ENCODE peak calls at places on chromosome 4, in eight cellular contexts. Q is GM06990, C is neural crest cell, P is cardiac muscle cell, H is HepG2, M is Calu3, K is hepatocyte, Z is HL-60. T is an unnamed sample.

GRCh38 chr4:184380707-184381106 is 93.6 kb downstream of the IRF2 start:
- DNase-seq in C (no peak), P (no peak), M (no peak), Q (no peak), K (no peak), Z (no peak), H (no peak), T (no peak)

GRCh38 chr4:176885224-176885623 is 92.5 kb upstream of the VEGFC start:
- DNase-seq in Z (no peak), C (no peak), P (no peak), M (no peak), K (no peak), Q (no peak), H (no peak), T (no peak)

GRCh38 chr4:184536070-184536880 is 61.9 kb upstream of the IRF2 start:
- DNase-seq in K (no peak), P (no peak), Q (no peak), M (no peak), H (no peak), Z (no peak), C (no peak), T (no peak)

GRCh38 chr4:78560296-78560963 is 8.9 kb downstream of the ANXA3 start:
- DNase-seq in C (no peak), Z (no peak), H (no peak), P (no peak), Q (no peak), K (peak; percentile 65), M (peak; percentile 28), T (no peak)

GRCh38 chr4:138039010-138039409 is 203.1 kb downstream of the SLC7A11 start:
- DNase-seq in P (no peak), Z (no peak), M (no peak), C (no peak), H (no peak), K (no peak), Q (no peak), T (no peak)

GRCh38 chr4:77036206-77036605 is 39.6 kb downstream of the CCNI start:
- DNase-seq in H (no peak), Z (no peak), P (no peak), M (no peak), C (no peak), Q (no peak), K (no peak), T (no peak)

GRCh38 chr4:175562111-175562510 is 250.0 kb downstream of the GPM6A start:
- DNase-seq in H (no peak), Z (no peak), M (no peak), K (no peak), Q (no peak), C (no peak), P (no peak), T (no peak)

GRCh38 chr4:181970356-181970755 is 272.8 kb upstream of the TENM3 start:
- DNase-seq in P (no peak), K (no peak), H (no peak), Q (no peak), Z (no peak), M (no peak), C (no peak), T (no peak)

GRCh38 chr4:57020467-57021101 is 41.9 kb downstream of the POLR2B start:
- DNase-seq in P (no peak), K (no peak), Q (no peak), C (no peak), M (no peak), H (no peak), Z (no peak), T (no peak)

GRCh38 chr4:127143460-127144190 is 489.1 kb upstream of the INTU start:
- DNase-seq in K (no peak), C (no peak), Q (no peak), P (no peak), Z (no peak), M (no peak), H (no peak), T (no peak)

GRCh38 chr4:155208258-155209054 is at the start of gene NPY2R:
- DNase-seq in K (peak; percentile 28), M (no peak), Q (peak; percentile 9), P (peak; percentile 56), Z (no peak), H (no peak), C (peak; percentile 55), T (no peak)

GRCh38 chr4:1365271-1366178 is 18.5 kb downstream of the UVSSA start:
- DNase-seq in Z (no peak), P (no peak), K (no peak), M (no peak), Q (no peak), C (no peak), H (no peak), T (no peak)

GRCh38 chr4:176789955-176790354 is 2.8 kb downstream of the VEGFC start:
- DNase-seq in C (no peak), Q (no peak), P (peak; percentile 48), M (no peak), K (peak; percentile 50), Z (peak; percentile 10), H (peak; percentile 31), T (no peak)

GRCh38 chr4:182922551-182923284 is 5.5 kb upstream of the DCTD start:
- DNase-seq in C (no peak), H (no peak), K (peak; percentile 23), M (peak; percentile 30), Q (no peak), Z (no peak), P (no peak), T (no peak)

GRCh38 chr4:185896832-185897475 is 85.0 kb upstream of the SORBS2 start:
- DNase-seq in H (no peak), M (peak; percentile 76), P (no peak), C (no peak), K (no peak), Z (no peak), Q (no peak), T (no peak)

GRCh38 chr4:185380320-185380719 is 15.4 kb downstream of the LRP2BP start:
- DNase-seq in C (no peak), P (no peak), Q (no peak), K (no peak), Z (no peak), M (no peak), H (peak; percentile 87), T (no peak)

GRCh38 chr4:92198711-92199110 is 105.1 kb upstream of the GRID2 start:
- DNase-seq in Z (no peak), Q (no peak), C (no peak), P (no peak), M (no peak), K (no peak), H (no peak), T (no peak)

GRCh38 chr4:158005021-158005420 is 167.8 kb downstream of the GASK1B start:
- DNase-seq in Q (no peak), C (no peak), Z (no peak), H (no peak), M (no peak), P (no peak), K (no peak), T (no peak)

GRCh38 chr4:56995525-56995924 is 16.8 kb downstream of the POLR2B start:
- DNase-seq in Z (no peak), P (no peak), H (no peak), M (no peak), K (peak; percentile 60), C (no peak), Q (no peak), T (no peak)

GRCh38 chr4:150004481-150004880 is 73.8 kb upstream of the DCLK2 start:
- DNase-seq in Q (no peak), C (no peak), P (peak; percentile 51), H (no peak), K (no peak), M (no peak), Z (no peak), T (no peak)

GRCh38 chr4:102299708-102300107 is 45.6 kb downstream of the SLC39A8 start:
- DNase-seq in P (peak; percentile 76), C (peak; percentile 1), Q (peak; percentile 18), M (peak; percentile 27), K (peak; percentile 73), H (peak; percentile 21), Z (no peak), T (no peak)

DNA sequence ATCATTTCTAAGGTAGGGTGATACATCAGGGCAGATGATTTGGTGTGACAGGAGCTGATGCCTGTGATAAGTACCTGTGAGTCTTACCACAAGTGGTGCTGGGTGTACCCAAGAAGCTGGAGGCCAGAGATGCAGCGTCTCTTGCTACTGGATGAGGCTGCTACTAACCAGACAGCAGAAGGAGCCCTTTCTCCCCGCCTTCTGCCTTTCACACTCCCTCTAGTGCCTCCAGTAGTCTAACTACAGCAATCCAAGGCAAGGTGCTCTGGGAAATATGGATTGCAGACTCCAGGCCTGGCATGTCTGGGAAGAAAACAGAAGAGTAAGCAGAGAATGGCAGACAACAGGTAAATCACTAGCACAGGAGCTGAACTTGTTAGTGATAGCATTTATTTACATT is 470.8 kb downstream of the NKX6-1 start:
- DNase-seq in Q (no peak), H (no peak), M (no peak), Z (no peak), K (no peak), C (no peak), P (no peak), T (no peak)
- TF ChIP-seq CTCF in Q (no peak), H (no peak), M (no peak), Z (no peak), K (no peak), C (no peak), P (no peak), T (no peak)

DNA sequence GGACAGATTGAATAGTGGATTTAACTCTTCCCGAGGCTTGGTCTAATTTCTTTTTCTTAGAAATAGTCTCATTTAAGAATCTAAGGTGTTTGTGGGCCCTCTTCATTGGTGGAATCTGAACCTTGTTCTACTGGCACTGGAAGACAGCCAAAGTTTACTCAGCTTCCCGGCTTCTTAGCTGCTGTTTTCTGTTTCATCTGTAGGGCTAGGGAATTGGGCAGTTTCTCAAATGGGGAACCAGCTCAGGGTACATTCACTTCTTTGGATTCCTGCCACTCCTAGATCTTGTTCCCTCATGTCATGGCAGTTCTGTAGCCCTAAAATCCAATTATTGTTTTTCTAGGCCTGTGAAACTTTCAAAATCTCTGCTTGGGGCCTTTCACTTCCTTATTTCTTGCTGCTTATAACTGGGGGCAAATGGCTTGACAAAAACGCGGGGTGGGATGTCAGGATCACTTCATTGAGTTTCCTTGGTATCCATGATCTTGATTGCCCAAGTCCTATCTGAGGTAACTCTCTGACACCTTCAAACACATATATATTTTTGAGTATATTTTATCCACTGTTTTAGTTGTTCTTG is 985.0 kb downstream of the C4orf33 start:
- DNase-seq in Z (no peak), K (peak; percentile 10), P (no peak), M (no peak), Q (no peak), C (no peak), H (no peak), T (no peak)
- TF ChIP-seq CTCF in Z (no peak), K (no peak), P (no peak), M (no peak), Q (no peak), C (no peak), H (no peak), T (no peak)

DNA sequence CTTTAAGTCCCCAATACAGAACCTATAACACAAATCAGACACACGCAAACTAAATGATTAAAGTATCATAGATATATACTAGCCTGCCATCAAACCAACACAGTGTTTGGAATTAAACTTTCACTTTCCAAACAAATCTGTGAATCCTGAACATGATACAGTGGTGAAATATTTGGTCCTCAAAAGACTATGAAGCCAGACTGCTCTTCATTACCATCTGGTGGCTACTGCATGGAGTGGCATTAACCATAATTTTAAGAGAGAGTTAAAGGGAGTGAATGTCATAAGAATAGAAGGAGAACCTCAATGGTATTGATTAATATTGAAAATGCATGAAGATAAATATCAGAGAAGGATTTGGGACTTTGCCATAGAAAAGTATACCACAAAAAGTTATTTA is 9.2 kb upstream of the GABRA4 start:
- DNase-seq in K (no peak), Z (no peak), P (no peak), M (no peak), Q (no peak), C (no peak), H (no peak), T (no peak)
- TF ChIP-seq CTCF in K (peak; percentile 40), Z (no peak), P (peak; percentile 34), M (no peak), Q (peak; percentile 37), C (peak; percentile 49), H (no peak), T (no peak)

GRCh38 chr4:6681191-6681590 is 12.5 kb upstream of the S100P start:
- DNase-seq in H (no peak), Z (no peak), P (no peak), Q (no peak), K (no peak), M (peak; percentile 52), C (no peak), T (no peak)
- TF ChIP-seq CTCF in H (peak; percentile 75), Z (peak; percentile 46), P (no peak), Q (peak; percentile 16), K (no peak), M (peak; percentile 38), C (no peak), T (no peak)